ENCODE peak calls at places on chromosomes 12 and 14, in ten cellular contexts. D is stimulated activated CD4-positive, alpha-beta T cell treated with anti-CD3 and anti-CD28 coated beads, Interleukin-1b, Interleukin-23, amount 100 ng/mL, for 48 hours; K is T-helper 2 cell; J is progenitor cell of endocrine pancreas; Q is left ventricle myocardium inferior; N is NCI-H2227 treated with DMSO at 0.1 percent for 48 hours; Z is GM23248; I is SK-MEL-5; H is HTR-8/SVneo; R is Calu3. L is an unnamed sample.

GRCh38 chr12:88235183-88235833 is 93.2 kb downstream of the TMTC3 start:
- DNase-seq in D (peak; percentile 56), K (no peak), J (no peak), Q (no peak), N (no peak), Z (no peak), I (no peak), H (no peak), R (no peak), L (no peak)

GRCh38 chr14:64758711-64759554 is 54.7 kb downstream of the PLEKHG3 start:
- DNase-seq in D (no peak), K (no peak), J (no peak), Q (peak; percentile 62), N (no peak), Z (peak; percentile 90), I (no peak), H (peak; percentile 99), R (peak; percentile 46), L (peak; percentile 70)

GRCh38 chr12:131833288-131833895 is 5.2 kb downstream of the MMP17 start:
- DNase-seq in D (no peak), K (no peak), J (no peak), Q (no peak), N (no peak), Z (no peak), I (no peak), H (no peak), R (no peak), L (no peak)

GRCh38 chr14:34275038-34275437 is 187.0 kb downstream of the SPTSSA start:
- DNase-seq in D (no peak), K (no peak), J (no peak), Q (no peak), N (no peak), Z (peak; percentile 32), I (no peak), H (peak; percentile 29), R (no peak), L (no peak)

GRCh38 chr12:58916891-58917570 is 3.3 kb downstream of the LRIG3 start:
- DNase-seq in D (no peak), K (no peak), J (no peak), Q (no peak), N (no peak), Z (peak; percentile 79), I (no peak), H (no peak), R (peak; percentile 67), L (peak; percentile 21)

GRCh38 chr14:52918486-52918885 is 32.4 kb downstream of the FERMT2 start:
- DNase-seq in D (peak; percentile 2), K (peak; percentile 76), J (no peak), Q (no peak), N (no peak), Z (peak; percentile 87), I (peak; percentile 43), H (peak; percentile 66), R (no peak), L (peak; percentile 95)

GRCh38 chr12:53538209-53538689 is 31.0 kb upstream of the NPFF start:
- DNase-seq in D (no peak), K (no peak), J (no peak), Q (no peak), N (peak; percentile 23), Z (peak; percentile 68), I (peak; percentile 92), H (no peak), R (peak; percentile 22), L (peak; percentile 18)

GRCh38 chr14:84254205-84254788 is 1275.6 kb upstream of the FLRT2 start:
- DNase-seq in D (no peak), K (no peak), J (no peak), Q (no peak), N (no peak), Z (no peak), I (peak; percentile 6), H (no peak), R (no peak), L (no peak)

GRCh38 chr14:32073537-32074189 is 3.4 kb upstream of the ARHGAP5 start:
- DNase-seq in D (peak; percentile 11), K (peak; percentile 62), J (no peak), Q (no peak), N (peak; percentile 65), Z (peak; percentile 79), I (peak; percentile 92), H (peak; percentile 73), R (peak; percentile 65), L (peak; percentile 74)

GRCh38 chr12:50515587-50515986 is 10.8 kb downstream of the DIP2B start:
- DNase-seq in D (no peak), K (no peak), J (no peak), Q (no peak), N (no peak), Z (no peak), I (no peak), H (no peak), R (no peak), L (no peak)

GRCh38 chr14:98112211-98112780 is 1159.7 kb downstream of the BCL11B start:
- DNase-seq in D (no peak), K (no peak), J (no peak), Q (no peak), N (no peak), Z (no peak), I (no peak), H (no peak), R (no peak), L (peak; percentile 8)

GRCh38 chr12:47088021-47088944 is 8.5 kb upstream of the AMIGO2 start:
- DNase-seq in D (no peak), K (no peak), J (no peak), Q (no peak), N (peak; percentile 72), Z (no peak), I (no peak), H (no peak), R (no peak), L (no peak)

GRCh38 chr12:99985631-99986030 is 895 bp upstream of the ANKS1B start:
- DNase-seq in D (no peak), K (no peak), J (no peak), Q (no peak), N (no peak), Z (no peak), I (no peak), H (no peak), R (no peak), L (no peak)

GRCh38 chr12:56840922-56841321 is 77.8 kb downstream of the HSD17B6 start:
- DNase-seq in D (no peak), K (no peak), J (no peak), Q (no peak), N (no peak), Z (peak; percentile 10), I (no peak), H (no peak), R (no peak), L (no peak)

GRCh38 chr12:75208851-75209781 is 523 bp downstream of the KCNC2 start:
- DNase-seq in D (peak; percentile 9), K (no peak), J (peak; percentile 71), Q (no peak), N (peak; percentile 62), Z (peak; percentile 51), I (peak; percentile 22), H (peak; percentile 39), R (peak; percentile 58), L (peak; percentile 33)

GRCh38 chr12:58678753-58679152 is 241.6 kb downstream of the LRIG3 start:
- DNase-seq in D (no peak), K (no peak), J (no peak), Q (no peak), N (no peak), Z (no peak), I (no peak), H (no peak), R (no peak), L (no peak)

GRCh38 chr12:103929051-103929908 is 930 bp upstream of the HSP90B1 start:
- DNase-seq in D (peak; percentile 86), K (peak; percentile 90), J (peak; percentile 50), Q (peak; percentile 80), N (peak; percentile 96), Z (peak; percentile 95), I (peak; percentile 94), H (peak; percentile 90), R (peak; percentile 81), L (peak; percentile 88)

GRCh38 chr12:110932048-110932447 is 11.7 kb upstream of the MYL2 start:
- DNase-seq in D (no peak), K (no peak), J (no peak), Q (no peak), N (no peak), Z (peak; percentile 26), I (peak; percentile 42), H (no peak), R (no peak), L (no peak)

GRCh38 chr12:119910586-119910985 is 33.5 kb upstream of the CIT start:
- DNase-seq in D (no peak), K (no peak), J (no peak), Q (no peak), N (no peak), Z (no peak), I (no peak), H (no peak), R (no peak), L (no peak)

GRCh38 chr14:20624495-20625070 is 16.9 kb downstream of the OR6S1 start:
- DNase-seq in D (peak; percentile 55), K (peak; percentile 42), J (no peak), Q (peak; percentile 46), N (peak; percentile 22), Z (peak; percentile 89), I (peak; percentile 47), H (no peak), R (peak; percentile 69), L (peak; percentile 68)

GRCh38 chr12:65497645-65498044 is 219.2 kb downstream of the MSRB3 start:
- DNase-seq in D (no peak), K (no peak), J (no peak), Q (no peak), N (no peak), Z (no peak), I (no peak), H (no peak), R (no peak), L (no peak)

GRCh38 chr14:28673056-28673455 is 93.5 kb upstream of the FOXG1 start:
- DNase-seq in D (no peak), K (no peak), J (no peak), Q (no peak), N (no peak), Z (no peak), I (no peak), H (no peak), R (no peak), L (peak; percentile 37)

GRCh38 chr14:23413681-23414080 is 5.6 kb upstream of the MYH6 start:
- DNase-seq in D (no peak), K (no peak), J (no peak), Q (no peak), N (no peak), Z (no peak), I (no peak), H (no peak), R (no peak), L (no peak)

GRCh38 chr12:27498159-27498558 is 25.8 kb upstream of the PPFIBP1 start:
- DNase-seq in D (no peak), K (no peak), J (no peak), Q (no peak), N (no peak), Z (no peak), I (no peak), H (no peak), R (no peak), L (no peak)

GRCh38 chr14:22400590-22401259 is 188.3 kb downstream of the DAD1 start:
- DNase-seq in D (no peak), K (no peak), J (no peak), Q (no peak), N (no peak), Z (peak; percentile 22), I (no peak), H (no peak), R (no peak), L (no peak)

GRCh38 chr14:104420990-104421389 is 158.6 kb upstream of the C14orf180 start:
- DNase-seq in D (no peak), K (no peak), J (no peak), Q (no peak), N (no peak), Z (no peak), I (no peak), H (no peak), R (no peak), L (no peak)

GRCh38 chr14:99803803-99804202 is 10.6 kb downstream of the EML1 start:
- DNase-seq in D (no peak), K (no peak), J (no peak), Q (no peak), N (no peak), Z (no peak), I (no peak), H (no peak), R (no peak), L (no peak)

GRCh38 chr12:9868271-9868815 is 811 bp downstream of the CLEC2B start:
- DNase-seq in D (no peak), K (no peak), J (no peak), Q (no peak), N (no peak), Z (peak; percentile 19), I (peak; percentile 39), H (no peak), R (no peak), L (no peak)

L was measured in HT1080.